ENCODE peak calls at places on chromosome 9, in ten cellular contexts. M is mesenchymal stem cell; Q is transverse colon; V is NAMALWA; B is skeletal muscle cell; I is breast epithelium; D is stimulated activated CD4-positive, alpha-beta T cell treated with anti-CD3 and anti-CD28 coated beads, Interleukin-4, amount 100 ng/mL, for 48 hours; N is GM19239; Z is A549; E is T1000. T is an unnamed sample.

GRCh38 chr9:37967681-37968080 is 63.8 kb upstream of the SLC25A51 start:
- DNase-seq in B (no peak), Q (no peak), I (no peak), V (no peak), E (no peak), D (no peak), N (no peak), M (no peak), Z (no peak), T (no peak)

GRCh38 chr9:113988951-113989780 is 88.9 kb downstream of the AMBP start:
- DNase-seq in E (no peak), N (no peak), D (no peak), V (no peak), B (peak), M (no peak), Q (no peak), Z (no peak), I (no peak), T (no peak)

GRCh38 chr9:36290996-36291395 is 32.7 kb upstream of the GNE start:
- DNase-seq in Q (no peak), N (no peak), E (no peak), D (no peak), B (no peak), I (no peak), Z (no peak), V (no peak), M (no peak), T (no peak)

GRCh38 chr9:33232866-33233265 is 7.1 kb upstream of the SPINK4 start:
- DNase-seq in Z (no peak), M (no peak), E (no peak), B (no peak), D (no peak), N (no peak), I (no peak), V (no peak), Q (no peak), T (no peak)

GRCh38 chr9:35675732-35676392 is 2.1 kb downstream of the CA9 start:
- DNase-seq in N (no peak), D (no peak), M (no peak), B (no peak), Q (peak), V (no peak), E (no peak), I (no peak), Z (no peak), T (no peak)

GRCh38 chr9:113682297-113682771 is 193.8 kb upstream of the ZNF618 start:
- DNase-seq in Z (peak), D (peak), V (peak), I (peak), B (peak), N (peak), E (peak), Q (peak), M (peak), T (peak)

GRCh38 chr9:125674981-125675973 is 31.7 kb downstream of the MAPKAP1 start:
- DNase-seq in Z (peak), I (no peak), E (peak), Q (no peak), M (peak), N (no peak), V (no peak), B (peak), D (no peak), T (peak)

GRCh38 chr9:101162231-101162630 is 133.7 kb downstream of the PLPPR1 start:
- DNase-seq in N (no peak), B (no peak), D (no peak), Q (no peak), M (no peak), V (no peak), I (no peak), Z (no peak), E (no peak), T (no peak)

GRCh38 chr9:38393128-38393809 is 767 bp downstream of the ALDH1B1 start:
- DNase-seq in Q (no peak), N (peak), I (no peak), D (no peak), M (peak), V (peak), E (no peak), Z (peak), B (no peak), T (no peak)

GRCh38 chr9:5466776-5467175 is 16.4 kb downstream of the CD274 start:
- DNase-seq in N (no peak), E (no peak), Z (no peak), M (no peak), V (no peak), Q (no peak), I (no peak), B (no peak), D (no peak), T (no peak)

GRCh38 chr9:100670719-100671118 is 92.8 kb downstream of the CAVIN4 start:
- DNase-seq in V (peak), Q (no peak), I (no peak), B (no peak), Z (no peak), E (no peak), M (no peak), N (no peak), D (no peak), T (no peak)

GRCh38 chr9:100088202-100088601 is 10.6 kb downstream of the ERP44 start:
- DNase-seq in B (no peak), N (no peak), D (no peak), Q (no peak), Z (no peak), E (no peak), V (no peak), I (no peak), M (no peak), T (no peak)

GRCh38 chr9:112443200-112443599 is 43.4 kb upstream of the KIAA1958 start:
- DNase-seq in E (no peak), D (no peak), Q (no peak), V (peak), B (no peak), Z (no peak), N (no peak), M (peak), I (no peak), T (no peak)

GRCh38 chr9:136619742-136620440 is 42.8 kb upstream of the EGFL7 start:
- DNase-seq in N (no peak), V (no peak), D (no peak), I (peak), Z (no peak), E (no peak), Q (peak), M (peak), B (no peak), T (no peak)

GRCh38 chr9:116471093-116471906 is 215.8 kb upstream of the TRIM32 start:
- DNase-seq in I (no peak), V (no peak), E (no peak), Q (no peak), M (peak), B (peak), N (no peak), D (no peak), Z (no peak), T (peak)

GRCh38 chr9:738209-738915 is 103.1 kb upstream of the DMRT1 start:
- DNase-seq in D (no peak), N (no peak), E (peak), B (peak), I (no peak), M (peak), Z (peak), V (no peak), Q (peak), T (peak)

GRCh38 chr9:28651050-28651722 is 1077.9 kb upstream of the C9orf72 start:
- DNase-seq in Z (no peak), M (no peak), N (no peak), D (no peak), Q (no peak), B (no peak), E (no peak), I (no peak), V (no peak), T (no peak)

GRCh38 chr9:125810161-125810560 is 63.0 kb downstream of the PBX3 start:
- DNase-seq in Q (no peak), Z (no peak), M (no peak), I (no peak), E (no peak), N (no peak), V (no peak), D (no peak), B (peak), T (no peak)

GRCh38 chr9:117552811-117553210 is 138.0 kb upstream of the ASTN2 start:
- DNase-seq in M (no peak), E (no peak), Q (no peak), D (no peak), V (no peak), I (no peak), Z (no peak), B (no peak), N (no peak), T (no peak)

GRCh38 chr9:27261517-27262211 is 35.3 kb downstream of the EQTN start:
- DNase-seq in M (no peak), E (no peak), V (no peak), Q (no peak), N (no peak), B (no peak), D (no peak), I (no peak), Z (no peak), T (no peak)

GRCh38 chr9:88949425-88949824 is 41.8 kb upstream of the S1PR3 start:
- DNase-seq in E (no peak), I (no peak), Z (no peak), M (peak), N (no peak), D (no peak), V (no peak), Q (no peak), B (peak), T (no peak)

GRCh38 chr9:131545786-131546335 is 538 bp downstream of the PRRT1B start:
- DNase-seq in M (no peak), E (no peak), D (no peak), I (no peak), B (no peak), Z (peak), Q (no peak), V (no peak), N (no peak), T (no peak)

GRCh38 chr9:120715331-120715924 is 1.2 kb upstream of the MEGF9 start:
- DNase-seq in B (no peak), D (no peak), Q (peak), I (no peak), M (peak), N (no peak), Z (peak), V (no peak), E (peak), T (no peak)

GRCh38 chr9:4366649-4367330 is 66.9 kb upstream of the GLIS3 start:
- DNase-seq in V (peak), M (peak), Q (peak), D (peak), E (peak), Z (peak), B (peak), I (no peak), N (peak), T (peak)

GRCh38 chr9:33202018-33202417 is 34.9 kb upstream of the B4GALT1 start:
- DNase-seq in B (no peak), I (no peak), E (no peak), Z (no peak), M (no peak), Q (no peak), V (no peak), D (no peak), N (no peak), T (no peak)

GRCh38 chr9:11871832-11872231 is 821.4 kb upstream of the TYRP1 start:
- DNase-seq in Z (no peak), B (no peak), M (no peak), V (no peak), E (no peak), I (no peak), Q (no peak), N (no peak), D (no peak), T (no peak)

GRCh38 chr9:114366334-114367128 is 21.3 kb downstream of the AKNA start:
- DNase-seq in D (no peak), N (peak), M (peak), B (peak), Q (peak), E (no peak), V (peak), I (no peak), Z (no peak), T (peak)

GRCh38 chr9:128862401-128862851 is 19.3 kb downstream of the KYAT1 start:
- DNase-seq in Q (peak), V (no peak), D (no peak), N (no peak), B (no peak), Z (no peak), I (no peak), M (no peak), E (no peak), T (no peak)

GRCh38 chr9:97478301-97478981 is 23.0 kb upstream of the TMOD1 start:
- DNase-seq in Z (no peak), V (no peak), E (no peak), Q (no peak), D (no peak), B (no peak), N (no peak), I (no peak), M (peak), T (no peak)

GRCh38 chr9:8651830-8652229 is 852.3 kb upstream of the DMAC1 start:
- DNase-seq in E (no peak), D (no peak), Q (no peak), M (no peak), B (no peak), Z (no peak), I (no peak), N (no peak), V (no peak), T (no peak)

GRCh38 chr9:137366445-137366810 is 56.5 kb downstream of the EXD3 start:
- DNase-seq in D (no peak), N (no peak), M (no peak), Z (no peak), I (no peak), V (no peak), E (no peak), Q (no peak), B (no peak), T (no peak)

GRCh38 chr9:125151730-125152129 is 8.4 kb upstream of the SCAI start:
- DNase-seq in M (no peak), N (no peak), Q (no peak), E (no peak), V (no peak), D (no peak), I (no peak), B (no peak), Z (no peak), T (no peak)

GRCh38 chr9:130299785-130300615 is 34.4 kb downstream of the HMCN2 start:
- DNase-seq in M (no peak), N (no peak), B (no peak), E (no peak), Q (no peak), D (no peak), V (no peak), I (no peak), Z (no peak), T (no peak)